ENCODE peak calls at places on chromosomes 11 and 22, in seven cellular contexts. One of them, this sample, is unnamed.

GRCh38 chr11:75775056-75775455 is 6.5 kb downstream of the DGAT2 start:
- DNase-seq in HepG2: no peak
- DNase-seq in fibroblast of lung: no peak
- DNase-seq in neural progenitor cell: peak; percentile 26
- DNase-seq in OCI-LY7: peak; percentile 34
- DNase-seq in HCT116: no peak
- DNase-seq in GM23248: no peak
- DNase-seq in this sample: no peak

GRCh38 chr11:119424775-119425174 is 1.8 kb upstream of the THY1 start:
- DNase-seq in HCT116: no peak
- DNase-seq in GM23248: no peak
- DNase-seq in OCI-LY7: no peak
- DNase-seq in neural progenitor cell: no peak
- DNase-seq in HepG2: no peak
- DNase-seq in fibroblast of lung: no peak
- DNase-seq in this sample: peak; percentile 28

GRCh38 chr11:33996498-33997454 is 54.8 kb upstream of the CAPRIN1 start:
- DNase-seq in HepG2: peak; percentile 62
- DNase-seq in GM23248: peak; percentile 87
- DNase-seq in neural progenitor cell: peak; percentile 79
- DNase-seq in fibroblast of lung: peak; percentile 58
- DNase-seq in OCI-LY7: peak; percentile 82
- DNase-seq in HCT116: peak; percentile 83
- DNase-seq in this sample: peak; percentile 84

GRCh38 chr11:66388746-66389386 is 17.3 kb upstream of the SLC29A2 start:
- DNase-seq in HepG2: peak; percentile 78
- DNase-seq in fibroblast of lung: peak; percentile 56
- DNase-seq in HCT116: peak; percentile 75
- DNase-seq in neural progenitor cell: peak; percentile 86
- DNase-seq in GM23248: peak; percentile 81
- DNase-seq in OCI-LY7: peak; percentile 80
- DNase-seq in this sample: peak; percentile 83

GRCh38 chr11:63765688-63766241 is 2.8 kb downstream of the ZFTA start:
- DNase-seq in HepG2: no peak
- DNase-seq in OCI-LY7: no peak
- DNase-seq in GM23248: no peak
- DNase-seq in fibroblast of lung: no peak
- DNase-seq in HCT116: no peak
- DNase-seq in neural progenitor cell: no peak
- DNase-seq in this sample: peak; percentile 27

GRCh38 chr11:67732045-67732787 is 57.8 kb upstream of the ALDH3B2 start:
- DNase-seq in fibroblast of lung: no peak
- DNase-seq in HepG2: no peak
- DNase-seq in OCI-LY7: peak; percentile 76
- DNase-seq in neural progenitor cell: peak; percentile 58
- DNase-seq in HCT116: peak; percentile 4
- DNase-seq in GM23248: peak; percentile 7
- DNase-seq in this sample: peak; percentile 52

GRCh38 chr11:116035972-116036371 is 531.8 kb upstream of the CADM1 start:
- DNase-seq in neural progenitor cell: no peak
- DNase-seq in OCI-LY7: no peak
- DNase-seq in HepG2: no peak
- DNase-seq in HCT116: no peak
- DNase-seq in fibroblast of lung: no peak
- DNase-seq in GM23248: no peak
- DNase-seq in this sample: no peak

GRCh38 chr11:81979444-81979843 is 754.2 kb downstream of the FAM181B start:
- DNase-seq in neural progenitor cell: no peak
- DNase-seq in HCT116: no peak
- DNase-seq in fibroblast of lung: no peak
- DNase-seq in GM23248: no peak
- DNase-seq in OCI-LY7: no peak
- DNase-seq in HepG2: no peak
- DNase-seq in this sample: no peak

GRCh38 chr11:112394304-112394703 is 133.6 kb upstream of the PLET1 start:
- DNase-seq in HCT116: no peak
- DNase-seq in OCI-LY7: no peak
- DNase-seq in neural progenitor cell: no peak
- DNase-seq in HepG2: no peak
- DNase-seq in fibroblast of lung: no peak
- DNase-seq in GM23248: no peak
- DNase-seq in this sample: no peak

GRCh38 chr11:16825968-16826367 is 87.5 kb downstream of the C11orf58 start:
- DNase-seq in HCT116: no peak
- DNase-seq in neural progenitor cell: no peak
- DNase-seq in HepG2: no peak
- DNase-seq in fibroblast of lung: peak; percentile 46
- DNase-seq in GM23248: no peak
- DNase-seq in OCI-LY7: no peak
- DNase-seq in this sample: no peak

GRCh38 chr11:6099577-6099976 is 7.9 kb upstream of the OR56B4 start:
- DNase-seq in fibroblast of lung: no peak
- DNase-seq in OCI-LY7: peak; percentile 16
- DNase-seq in HepG2: no peak
- DNase-seq in neural progenitor cell: no peak
- DNase-seq in HCT116: no peak
- DNase-seq in GM23248: no peak
- DNase-seq in this sample: no peak

GRCh38 chr11:78270993-78271392 is 82.3 kb downstream of the USP35 start:
- DNase-seq in neural progenitor cell: no peak
- DNase-seq in HepG2: no peak
- DNase-seq in GM23248: no peak
- DNase-seq in fibroblast of lung: no peak
- DNase-seq in OCI-LY7: no peak
- DNase-seq in HCT116: no peak
- DNase-seq in this sample: no peak

GRCh38 chr11:111944651-111945051 is 7.5 kb downstream of the DIXDC1 start:
- DNase-seq in HepG2: no peak
- DNase-seq in neural progenitor cell: no peak
- DNase-seq in GM23248: peak; percentile 98
- DNase-seq in HCT116: no peak
- DNase-seq in fibroblast of lung: peak; percentile 98
- DNase-seq in OCI-LY7: no peak
- DNase-seq in this sample: no peak

GRCh38 chr22:29129644-29130201 is 56.9 kb downstream of the KREMEN1 start:
- DNase-seq in HCT116: no peak
- DNase-seq in GM23248: peak; percentile 57
- DNase-seq in HepG2: no peak
- DNase-seq in OCI-LY7: no peak
- DNase-seq in fibroblast of lung: no peak
- DNase-seq in neural progenitor cell: no peak
- DNase-seq in this sample: no peak

GRCh38 chr22:25709758-25710157 is 32.2 kb upstream of the MYO18B start:
- DNase-seq in GM23248: no peak
- DNase-seq in HCT116: no peak
- DNase-seq in fibroblast of lung: no peak
- DNase-seq in neural progenitor cell: no peak
- DNase-seq in OCI-LY7: peak; percentile 7
- DNase-seq in HepG2: no peak
- DNase-seq in this sample: no peak

GRCh38 chr22:32994921-32995320 is 63.3 kb downstream of the SYN3 start:
- DNase-seq in OCI-LY7: no peak
- DNase-seq in neural progenitor cell: peak; percentile 26
- DNase-seq in HCT116: no peak
- DNase-seq in GM23248: no peak
- DNase-seq in HepG2: peak; percentile 43
- DNase-seq in fibroblast of lung: no peak
- DNase-seq in this sample: no peak

GRCh38 chr22:41242396-41243117 is 1.8 kb upstream of the CHADL start:
- DNase-seq in fibroblast of lung: no peak
- DNase-seq in HCT116: no peak
- DNase-seq in HepG2: no peak
- DNase-seq in GM23248: peak; percentile 30
- DNase-seq in OCI-LY7: no peak
- DNase-seq in neural progenitor cell: no peak
- DNase-seq in this sample: no peak

GRCh38 chr11:8109675-8110074 is 28.7 kb downstream of the TUB start:
- DNase-seq in HCT116: no peak
- DNase-seq in OCI-LY7: no peak
- DNase-seq in fibroblast of lung: no peak
- DNase-seq in GM23248: no peak
- DNase-seq in HepG2: no peak
- DNase-seq in neural progenitor cell: no peak
- DNase-seq in this sample: no peak

DNA sequence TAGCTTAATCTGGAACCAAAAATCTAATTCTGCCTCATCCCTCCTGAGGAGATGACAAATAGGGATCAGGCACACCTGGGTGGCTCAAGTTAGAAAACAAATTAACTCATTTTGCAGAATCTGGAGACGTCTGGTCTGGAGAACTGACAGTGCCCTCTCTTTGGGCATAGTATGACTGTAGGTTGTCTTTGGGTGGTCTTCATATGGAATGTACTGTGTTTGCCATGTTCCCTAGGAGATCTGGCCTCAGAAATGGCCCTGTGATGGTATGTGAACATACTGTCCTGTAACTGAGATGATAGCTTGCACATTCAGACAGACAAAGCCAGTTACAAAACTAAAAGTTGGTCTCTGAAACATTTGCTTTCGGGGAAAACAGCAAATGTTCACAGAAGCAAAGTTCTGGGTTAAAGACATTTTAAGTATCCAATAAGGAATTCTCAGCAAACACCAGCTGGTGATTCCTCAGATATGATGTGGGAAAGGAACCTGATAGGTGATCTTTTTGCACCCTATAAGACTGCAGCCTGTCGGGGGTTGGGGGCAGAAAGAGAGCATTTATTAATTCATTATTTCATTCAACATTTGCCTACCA is 29.7 kb downstream of the CD44 start:
- DNase-seq in HepG2: no peak
- DNase-seq in fibroblast of lung: no peak
- DNase-seq in HCT116: no peak
- DNase-seq in neural progenitor cell: no peak
- DNase-seq in GM23248: no peak
- DNase-seq in OCI-LY7: no peak
- DNase-seq in this sample: no peak
- H3K79me2 ChIP-seq in HepG2: no peaks in the 10 kb centered on the region
- H3K79me2 ChIP-seq in fibroblast of lung: peaks cover 100% of the 10 kb centered on the region
- H3K79me2 ChIP-seq in HCT116: peaks cover 100% of the 10 kb centered on the region
- H3K79me2 ChIP-seq in neural progenitor cell: no peaks in the 10 kb centered on the region
- H3K79me2 ChIP-seq in GM23248: peaks cover 95% of the 10 kb centered on the region
- H3K79me2 ChIP-seq in OCI-LY7: no peaks in the 10 kb centered on the region
- H3K79me2 ChIP-seq in this sample: no peaks in the 10 kb centered on the region

GRCh38 chr22:39518996-39519680 is 1.2 kb upstream of the ATF4 start:
- DNase-seq in HepG2: no peak
- DNase-seq in OCI-LY7: peak; percentile 34
- DNase-seq in GM23248: no peak
- DNase-seq in fibroblast of lung: peak; percentile 46
- DNase-seq in neural progenitor cell: peak; percentile 60
- DNase-seq in HCT116: no peak
- DNase-seq in this sample: peak; percentile 56

GRCh38 chr22:39518124-39518786 is 2.1 kb upstream of the ATF4 start:
- DNase-seq in OCI-LY7: no peak
- DNase-seq in fibroblast of lung: no peak
- DNase-seq in HCT116: no peak
- DNase-seq in HepG2: no peak
- DNase-seq in neural progenitor cell: no peak
- DNase-seq in GM23248: peak; percentile 67
- DNase-seq in this sample: no peak

GRCh38 chr22:39520874-39521857 is 804 bp downstream of the ATF4 start:
- DNase-seq in fibroblast of lung: peak; percentile 70
- DNase-seq in HepG2: no peak
- DNase-seq in HCT116: no peak
- DNase-seq in OCI-LY7: peak; percentile 78
- DNase-seq in neural progenitor cell: peak; percentile 71
- DNase-seq in GM23248: peak; percentile 92
- DNase-seq in this sample: peak; percentile 92

GRCh38 chr22:39520054-39520873 is at the start of gene ATF4:
- DNase-seq in neural progenitor cell: peak; percentile 99
- DNase-seq in fibroblast of lung: peak; percentile 100
- DNase-seq in HCT116: peak; percentile 99
- DNase-seq in HepG2: peak; percentile 98
- DNase-seq in OCI-LY7: peak; percentile 99
- DNase-seq in GM23248: peak; percentile 100
- DNase-seq in this sample: peak; percentile 99

DNA sequence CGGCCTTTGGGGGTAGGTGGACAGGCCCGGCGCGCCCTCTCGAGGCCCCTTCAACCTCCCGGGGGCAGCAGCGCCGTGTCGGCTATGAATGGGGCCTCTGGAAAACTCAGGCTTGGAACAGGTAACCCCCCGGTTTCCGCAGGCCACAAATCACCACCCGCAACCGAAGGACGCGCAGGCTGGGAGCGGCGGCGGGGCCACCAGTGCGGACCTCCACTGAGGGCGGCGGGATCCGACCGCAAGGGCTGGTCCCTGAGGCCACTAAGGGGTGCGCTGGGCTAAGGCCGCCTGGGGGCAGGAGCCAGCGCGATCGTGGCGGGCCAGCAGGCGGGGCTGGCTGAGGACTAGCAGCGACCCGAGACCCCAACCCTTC is 695 bp upstream of the ATF4 start:
- DNase-seq in HCT116: no peak
- DNase-seq in OCI-LY7: peak; percentile 50
- DNase-seq in fibroblast of lung: peak; percentile 62
- DNase-seq in neural progenitor cell: peak; percentile 86
- DNase-seq in HepG2: peak; percentile 58
- DNase-seq in GM23248: peak; percentile 89
- DNase-seq in this sample: peak; percentile 82
- H3K79me2 ChIP-seq in HCT116: peaks cover 64% of the 10 kb centered on the region
- H3K79me2 ChIP-seq in OCI-LY7: peaks cover 87% of the 10 kb centered on the region
- H3K79me2 ChIP-seq in fibroblast of lung: peaks cover 43% of the 10 kb centered on the region
- H3K79me2 ChIP-seq in neural progenitor cell: peaks cover 59% of the 10 kb centered on the region
- H3K79me2 ChIP-seq in HepG2: peaks cover 42% of the 10 kb centered on the region
- H3K79me2 ChIP-seq in GM23248: peaks cover 74% of the 10 kb centered on the region
- H3K79me2 ChIP-seq in this sample: peaks cover 85% of the 10 kb centered on the region

GRCh38 chr11:14340721-14341120 is 18.3 kb downstream of the RRAS2 start:
- DNase-seq in OCI-LY7: no peak
- DNase-seq in neural progenitor cell: peak; percentile 48
- DNase-seq in fibroblast of lung: no peak
- DNase-seq in GM23248: no peak
- DNase-seq in HepG2: no peak
- DNase-seq in HCT116: no peak
- DNase-seq in this sample: no peak
- H3K79me2 ChIP-seq in OCI-LY7: no peaks in the 10 kb centered on the region
- H3K79me2 ChIP-seq in neural progenitor cell: peaks cover 100% of the 10 kb centered on the region
- H3K79me2 ChIP-seq in fibroblast of lung: peaks cover 94% of the 10 kb centered on the region
- H3K79me2 ChIP-seq in GM23248: peaks cover 100% of the 10 kb centered on the region
- H3K79me2 ChIP-seq in HepG2: peaks cover 74% of the 10 kb centered on the region
- H3K79me2 ChIP-seq in HCT116: peaks cover 98% of the 10 kb centered on the region
- H3K79me2 ChIP-seq in this sample: peaks cover 98% of the 10 kb centered on the region

GRCh38 chr11:70311616-70312015 is 41.1 kb downstream of the PPFIA1 start:
- DNase-seq in fibroblast of lung: no peak
- DNase-seq in OCI-LY7: no peak
- DNase-seq in neural progenitor cell: no peak
- DNase-seq in GM23248: no peak
- DNase-seq in HepG2: no peak
- DNase-seq in HCT116: no peak
- DNase-seq in this sample: no peak
- H3K79me2 ChIP-seq in fibroblast of lung: peaks cover 2% of the 10 kb centered on the region
- H3K79me2 ChIP-seq in OCI-LY7: no peaks in the 10 kb centered on the region
- H3K79me2 ChIP-seq in neural progenitor cell: peaks cover 89% of the 10 kb centered on the region
- H3K79me2 ChIP-seq in GM23248: peaks cover 79% of the 10 kb centered on the region
- H3K79me2 ChIP-seq in HepG2: peaks cover 2% of the 10 kb centered on the region
- H3K79me2 ChIP-seq in HCT116: peaks cover 84% of the 10 kb centered on the region
- H3K79me2 ChIP-seq in this sample: peaks cover 70% of the 10 kb centered on the region